ENCODE peak calls at places on chromosomes 12 and 14, in seven cellular contexts. D is fibroblast of lung; P is naive thymus-derived CD4-positive, alpha-beta T cell; G is neural progenitor cell; C is right cardiac atrium; K is ovary; T is tibial nerve. B is an unnamed sample.

GRCh38 chr14:64880382-64881121 is 845 bp upstream of the SPTB start:
- DNase-seq in D (peak; percentile 6), K (no peak), T (no peak), P (peak; percentile 29), C (peak; percentile 53), G (peak; percentile 86), B (peak; percentile 62)

GRCh38 chr12:46209914-46210834 is 58.7 kb downstream of the SLC38A1 start:
- DNase-seq in D (peak; percentile 49), G (no peak), C (peak; percentile 20), K (no peak), P (no peak), T (no peak), B (peak; percentile 66)

GRCh38 chr12:49208661-49209060 is 19.8 kb upstream of the TUBA1A start:
- DNase-seq in D (no peak), K (no peak), G (no peak), P (no peak), C (no peak), T (no peak), B (no peak)

GRCh38 chr12:24948816-24949722 is at the start of gene BCAT1:
- DNase-seq in C (peak; percentile 79), P (peak; percentile 22), K (peak; percentile 81), T (peak; percentile 58), D (peak; percentile 89), G (peak; percentile 87), B (peak; percentile 76)

GRCh38 chr14:53539489-53540126 is 386.5 kb upstream of the DDHD1 start:
- DNase-seq in P (no peak), C (peak; percentile 73), D (peak; percentile 68), T (peak; percentile 81), K (peak; percentile 69), G (peak; percentile 89), B (peak; percentile 77)

GRCh38 chr14:79369359-79370332 is 841.7 kb downstream of the DIO2 start:
- DNase-seq in P (no peak), C (no peak), K (no peak), T (no peak), G (no peak), D (peak; percentile 99), B (no peak)

GRCh38 chr12:103996595-103996994 is 30.9 kb downstream of the TDG start:
- DNase-seq in C (no peak), D (no peak), P (no peak), G (no peak), K (no peak), T (no peak), B (peak; percentile 58)

GRCh38 chr14:105748204-105748578 is 221.8 kb downstream of the TMEM121 start:
- DNase-seq in C (no peak), G (no peak), K (no peak), D (no peak), P (no peak), T (no peak), B (peak; percentile 53)

GRCh38 chr14:91323671-91324605 is 79.4 kb upstream of the GPR68 start:
- DNase-seq in C (peak; percentile 88), T (peak; percentile 94), K (peak; percentile 87), G (peak; percentile 75), P (peak; percentile 94), D (peak; percentile 41), B (peak; percentile 83)

GRCh38 chr12:44184499-44185206 is 348.8 kb downstream of the TMEM117 start:
- DNase-seq in K (no peak), C (no peak), T (no peak), D (no peak), P (no peak), G (no peak), B (no peak)

GRCh38 chr12:8697476-8698131 is at the start of gene RIMKLB:
- DNase-seq in T (peak; percentile 77), C (peak; percentile 89), G (peak; percentile 95), D (peak; percentile 78), P (peak; percentile 72), K (peak; percentile 91), B (peak; percentile 89)

GRCh38 chr14:95835331-95835730 is 41.3 kb upstream of the TUNAR start:
- DNase-seq in D (peak; percentile 41), P (no peak), G (no peak), T (no peak), C (no peak), K (no peak), B (no peak)

GRCh38 chr14:95838862-95839261 is 37.8 kb upstream of the TUNAR start:
- DNase-seq in C (no peak), G (no peak), D (no peak), P (no peak), T (no peak), K (no peak), B (no peak)

GRCh38 chr14:95841680-95842079 is 35.0 kb upstream of the TUNAR start:
- DNase-seq in C (no peak), D (no peak), G (no peak), K (no peak), T (no peak), P (no peak), B (no peak)

GRCh38 chr14:95834491-95834890 is 42.1 kb upstream of the TUNAR start:
- DNase-seq in D (no peak), K (no peak), G (no peak), P (no peak), T (no peak), C (no peak), B (no peak)

DNA sequence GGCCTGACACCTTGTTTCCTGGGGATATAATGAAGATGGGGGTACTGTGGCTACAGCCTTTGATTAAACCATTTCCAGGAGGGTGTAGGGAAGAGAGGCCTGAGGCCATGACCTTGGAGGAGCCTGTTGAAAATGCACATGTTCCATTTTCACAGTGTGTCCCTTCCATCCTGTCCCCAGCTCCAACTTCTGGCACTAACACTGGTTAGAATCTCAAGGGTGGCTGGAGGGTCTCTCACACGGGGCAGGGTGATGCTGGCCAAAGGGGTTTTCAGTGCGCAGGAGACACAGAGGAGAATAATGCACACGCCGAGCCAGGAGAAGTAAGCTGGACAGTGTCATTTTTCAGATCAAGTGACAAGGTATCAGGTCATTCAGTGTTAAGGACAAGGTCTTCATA is 36.5 kb upstream of the TUNAR start:
- DNase-seq in P (no peak), T (no peak), D (no peak), C (no peak), G (no peak), K (no peak), B (no peak)
- H3K4me1 ChIP-seq in P (no peaks in the 10 kb centered on the region), T (no peaks in the 10 kb centered on the region), D (no peaks in the 10 kb centered on the region), C (no peaks in the 10 kb centered on the region), G (no peaks in the 10 kb centered on the region), K (no peaks in the 10 kb centered on the region), B (no peaks in the 10 kb centered on the region)

GRCh38 chr12:11016937-11017336 is 5.5 kb downstream of the TAS2R19 start:
- DNase-seq in D (no peak), K (no peak), T (no peak), P (no peak), C (no peak), G (no peak), B (no peak)

GRCh38 chr12:11023387-11023786 is 967 bp upstream of the TAS2R19 start:
- DNase-seq in K (no peak), G (no peak), P (no peak), T (no peak), C (no peak), D (no peak), B (no peak)

GRCh38 chr12:11026118-11026517 is 3.7 kb upstream of the TAS2R19 start:
- DNase-seq in T (no peak), C (no peak), D (no peak), K (no peak), G (peak; percentile 4), P (no peak), B (no peak)

GRCh38 chr12:11022520-11022919 is at the start of gene TAS2R19:
- DNase-seq in C (no peak), T (no peak), K (no peak), D (no peak), G (no peak), P (no peak), B (no peak)
- H3K4me3 ChIP-seq in C (no peak within 1 kb of the TSS), T (no peak within 1 kb of the TSS), K (no peak within 1 kb of the TSS), D (no peak within 1 kb of the TSS), G (no peak within 1 kb of the TSS), P (no peak within 1 kb of the TSS), B (no peak within 1 kb of the TSS)

GRCh38 chr12:29564925-29565324 is 67.4 kb upstream of the OVCH1 start:
- DNase-seq in P (no peak), G (no peak), D (no peak), K (no peak), C (no peak), T (no peak), B (no peak)

GRCh38 chr12:29561736-29562135 is 64.2 kb upstream of the OVCH1 start:
- DNase-seq in C (no peak), P (no peak), T (no peak), D (peak; percentile 14), K (no peak), G (no peak), B (no peak)

GRCh38 chr12:29563636-29564035 is 66.2 kb upstream of the OVCH1 start:
- DNase-seq in G (no peak), T (no peak), P (no peak), D (no peak), C (no peak), K (no peak), B (no peak)

GRCh38 chr12:29559194-29559593 is 61.7 kb upstream of the OVCH1 start:
- DNase-seq in C (no peak), D (no peak), T (no peak), P (no peak), G (no peak), K (no peak), B (no peak)

GRCh38 chr12:29562167-29562776 is 64.8 kb upstream of the OVCH1 start:
- DNase-seq in P (no peak), K (peak; percentile 50), G (no peak), D (peak; percentile 88), C (peak; percentile 39), T (peak; percentile 60), B (no peak)
- H3K27ac ChIP-seq in P (no peak overlapping the region), K (no peak overlapping the region), G (no peak overlapping the region), D (peak overlapping the region; percentile 52), C (peak overlapping the region; percentile 48), T (peak overlapping the region; percentile 69), B (peak overlapping the region; percentile 52)

GRCh38 chr12:109597414-109597794 is 23.8 kb downstream of the MVK start:
- DNase-seq in D (no peak), K (no peak), P (no peak), T (no peak), C (no peak), G (no peak), B (no peak)
- H3K4me1 ChIP-seq in D (peaks cover 5% of the 10 kb centered on the region), K (peaks cover 2% of the 10 kb centered on the region), P (peaks cover 9% of the 10 kb centered on the region), T (peaks cover 13% of the 10 kb centered on the region), C (peaks cover 2% of the 10 kb centered on the region), G (peaks cover 13% of the 10 kb centered on the region), B (peaks cover 39% of the 10 kb centered on the region)

GRCh38 chr12:54301428-54302045 is 722 bp upstream of the NFE2 start:
- DNase-seq in C (no peak), D (no peak), T (no peak), P (no peak), K (no peak), G (peak; percentile 44), B (no peak)
- H3K4me3 ChIP-seq in C (no peak overlapping the region), D (no peak overlapping the region), T (no peak overlapping the region), P (no peak overlapping the region), K (no peak overlapping the region), G (peak overlapping the region; percentile 40), B (no peak overlapping the region)

GRCh38 chr14:95268350-95268749 is 51.4 kb downstream of the CLMN start:
- DNase-seq in G (no peak), T (no peak), C (no peak), D (no peak), P (no peak), K (no peak), B (no peak)
- H3K27ac ChIP-seq in G (no peak overlapping the region), T (no peak overlapping the region), C (no peak overlapping the region), D (no peak overlapping the region), P (no peak overlapping the region), K (no peak overlapping the region), B (no peak overlapping the region)